ENCODE peak calls at places on chromosomes 3 and 15, in seven cellular contexts. One of them, this sample, is unnamed.

GRCh38 chr3:22269827-22270226 is 518.8 kb upstream of the ZNF385D start:
- DNase-seq in ovary: no peak
- DNase-seq in activated CD4-positive, alpha-beta T cell treated with anti-CD3 and anti-CD28 coated beads, Interleukin-2, amount 50 U/mL, for 1 hour: no peak
- DNase-seq in HFFc6: no peak
- DNase-seq in NCI-H2171: no peak
- DNase-seq in T follicular helper cell: no peak
- DNase-seq in NCI-H460: no peak
- DNase-seq in this sample: no peak

GRCh38 chr3:125055165-125055912 is 458 bp downstream of the HEG1 start:
- DNase-seq in NCI-H460: no peak
- DNase-seq in activated CD4-positive, alpha-beta T cell treated with anti-CD3 and anti-CD28 coated beads, Interleukin-2, amount 50 U/mL, for 1 hour: no peak
- DNase-seq in HFFc6: no peak
- DNase-seq in T follicular helper cell: no peak
- DNase-seq in ovary: peak; percentile 55
- DNase-seq in NCI-H2171: peak; percentile 40
- DNase-seq in this sample: no peak

GRCh38 chr3:50666801-50667200 is 7.9 kb upstream of the DOCK3 start:
- DNase-seq in NCI-H2171: no peak
- DNase-seq in NCI-H460: no peak
- DNase-seq in HFFc6: peak; percentile 24
- DNase-seq in activated CD4-positive, alpha-beta T cell treated with anti-CD3 and anti-CD28 coated beads, Interleukin-2, amount 50 U/mL, for 1 hour: no peak
- DNase-seq in ovary: no peak
- DNase-seq in T follicular helper cell: no peak
- DNase-seq in this sample: no peak

GRCh38 chr3:123757281-123757940 is 126.7 kb downstream of the MYLK start:
- DNase-seq in ovary: no peak
- DNase-seq in HFFc6: no peak
- DNase-seq in activated CD4-positive, alpha-beta T cell treated with anti-CD3 and anti-CD28 coated beads, Interleukin-2, amount 50 U/mL, for 1 hour: no peak
- DNase-seq in NCI-H2171: no peak
- DNase-seq in T follicular helper cell: no peak
- DNase-seq in NCI-H460: no peak
- DNase-seq in this sample: no peak

GRCh38 chr3:172103724-172104123 is 64.3 kb downstream of the FNDC3B start:
- DNase-seq in ovary: no peak
- DNase-seq in T follicular helper cell: no peak
- DNase-seq in NCI-H2171: peak; percentile 18
- DNase-seq in NCI-H460: no peak
- DNase-seq in activated CD4-positive, alpha-beta T cell treated with anti-CD3 and anti-CD28 coated beads, Interleukin-2, amount 50 U/mL, for 1 hour: no peak
- DNase-seq in HFFc6: peak; percentile 68
- DNase-seq in this sample: no peak

GRCh38 chr15:92012368-92012629 is 158.8 kb downstream of the SLCO3A1 start:
- DNase-seq in T follicular helper cell: no peak
- DNase-seq in NCI-H460: no peak
- DNase-seq in activated CD4-positive, alpha-beta T cell treated with anti-CD3 and anti-CD28 coated beads, Interleukin-2, amount 50 U/mL, for 1 hour: no peak
- DNase-seq in HFFc6: no peak
- DNase-seq in ovary: no peak
- DNase-seq in NCI-H2171: no peak
- DNase-seq in this sample: no peak

GRCh38 chr15:95857124-95857757 is 473.3 kb upstream of the NR2F2 start:
- DNase-seq in NCI-H2171: no peak
- DNase-seq in T follicular helper cell: no peak
- DNase-seq in HFFc6: peak; percentile 80
- DNase-seq in NCI-H460: no peak
- DNase-seq in ovary: no peak
- DNase-seq in activated CD4-positive, alpha-beta T cell treated with anti-CD3 and anti-CD28 coated beads, Interleukin-2, amount 50 U/mL, for 1 hour: no peak
- DNase-seq in this sample: no peak

GRCh38 chr3:38054166-38054991 is 15.4 kb downstream of the DLEC1 start:
- DNase-seq in T follicular helper cell: no peak
- DNase-seq in NCI-H460: no peak
- DNase-seq in NCI-H2171: no peak
- DNase-seq in activated CD4-positive, alpha-beta T cell treated with anti-CD3 and anti-CD28 coated beads, Interleukin-2, amount 50 U/mL, for 1 hour: no peak
- DNase-seq in ovary: no peak
- DNase-seq in HFFc6: peak; percentile 12
- DNase-seq in this sample: no peak

GRCh38 chr15:85500729-85501128 is 120.3 kb downstream of the AKAP13 start:
- DNase-seq in NCI-H2171: no peak
- DNase-seq in HFFc6: no peak
- DNase-seq in T follicular helper cell: no peak
- DNase-seq in NCI-H460: no peak
- DNase-seq in activated CD4-positive, alpha-beta T cell treated with anti-CD3 and anti-CD28 coated beads, Interleukin-2, amount 50 U/mL, for 1 hour: no peak
- DNase-seq in ovary: no peak
- DNase-seq in this sample: peak; percentile 73

GRCh38 chr3:125083776-125084175 is 28.0 kb upstream of the HEG1 start:
- DNase-seq in ovary: no peak
- DNase-seq in NCI-H2171: no peak
- DNase-seq in T follicular helper cell: no peak
- DNase-seq in activated CD4-positive, alpha-beta T cell treated with anti-CD3 and anti-CD28 coated beads, Interleukin-2, amount 50 U/mL, for 1 hour: no peak
- DNase-seq in HFFc6: peak; percentile 52
- DNase-seq in NCI-H460: no peak
- DNase-seq in this sample: no peak

GRCh38 chr3:12463686-12464085 is 20.6 kb upstream of the TSEN2 start:
- DNase-seq in NCI-H2171: no peak
- DNase-seq in ovary: no peak
- DNase-seq in HFFc6: no peak
- DNase-seq in NCI-H460: no peak
- DNase-seq in activated CD4-positive, alpha-beta T cell treated with anti-CD3 and anti-CD28 coated beads, Interleukin-2, amount 50 U/mL, for 1 hour: no peak
- DNase-seq in T follicular helper cell: no peak
- DNase-seq in this sample: no peak

GRCh38 chr15:61921093-61921492 is 139.2 kb downstream of the VPS13C start:
- DNase-seq in HFFc6: no peak
- DNase-seq in activated CD4-positive, alpha-beta T cell treated with anti-CD3 and anti-CD28 coated beads, Interleukin-2, amount 50 U/mL, for 1 hour: no peak
- DNase-seq in ovary: no peak
- DNase-seq in T follicular helper cell: no peak
- DNase-seq in NCI-H460: no peak
- DNase-seq in NCI-H2171: no peak
- DNase-seq in this sample: no peak

GRCh38 chr3:100637197-100637631 is 27.8 kb downstream of the ADGRG7 start:
- DNase-seq in NCI-H2171: no peak
- DNase-seq in NCI-H460: peak; percentile 72
- DNase-seq in activated CD4-positive, alpha-beta T cell treated with anti-CD3 and anti-CD28 coated beads, Interleukin-2, amount 50 U/mL, for 1 hour: no peak
- DNase-seq in T follicular helper cell: no peak
- DNase-seq in ovary: no peak
- DNase-seq in HFFc6: peak; percentile 64
- DNase-seq in this sample: no peak

GRCh38 chr3:165406425-165406824 is 210.2 kb upstream of the SLITRK3 start:
- DNase-seq in ovary: no peak
- DNase-seq in T follicular helper cell: no peak
- DNase-seq in NCI-H460: no peak
- DNase-seq in activated CD4-positive, alpha-beta T cell treated with anti-CD3 and anti-CD28 coated beads, Interleukin-2, amount 50 U/mL, for 1 hour: no peak
- DNase-seq in NCI-H2171: no peak
- DNase-seq in HFFc6: no peak
- DNase-seq in this sample: no peak

GRCh38 chr3:171815977-171816595 is 5.8 kb upstream of the PLD1 start:
- DNase-seq in activated CD4-positive, alpha-beta T cell treated with anti-CD3 and anti-CD28 coated beads, Interleukin-2, amount 50 U/mL, for 1 hour: no peak
- DNase-seq in ovary: no peak
- DNase-seq in NCI-H460: peak; percentile 91
- DNase-seq in NCI-H2171: no peak
- DNase-seq in HFFc6: no peak
- DNase-seq in T follicular helper cell: no peak
- DNase-seq in this sample: no peak

GRCh38 chr3:34213481-34213880 is 415.1 kb downstream of the PDCD6IP start:
- DNase-seq in ovary: no peak
- DNase-seq in T follicular helper cell: no peak
- DNase-seq in activated CD4-positive, alpha-beta T cell treated with anti-CD3 and anti-CD28 coated beads, Interleukin-2, amount 50 U/mL, for 1 hour: no peak
- DNase-seq in NCI-H2171: no peak
- DNase-seq in NCI-H460: no peak
- DNase-seq in HFFc6: no peak
- DNase-seq in this sample: peak; percentile 5

GRCh38 chr3:179107617-179108016 is 36.0 kb upstream of the ZMAT3 start:
- DNase-seq in NCI-H460: no peak
- DNase-seq in ovary: no peak
- DNase-seq in NCI-H2171: no peak
- DNase-seq in T follicular helper cell: no peak
- DNase-seq in activated CD4-positive, alpha-beta T cell treated with anti-CD3 and anti-CD28 coated beads, Interleukin-2, amount 50 U/mL, for 1 hour: no peak
- DNase-seq in HFFc6: no peak
- DNase-seq in this sample: no peak

GRCh38 chr15:90955911-90956310 is 1.2 kb downstream of the RCCD1 start:
- DNase-seq in NCI-H2171: peak; percentile 29
- DNase-seq in NCI-H460: no peak
- DNase-seq in activated CD4-positive, alpha-beta T cell treated with anti-CD3 and anti-CD28 coated beads, Interleukin-2, amount 50 U/mL, for 1 hour: no peak
- DNase-seq in HFFc6: no peak
- DNase-seq in T follicular helper cell: no peak
- DNase-seq in ovary: no peak
- DNase-seq in this sample: no peak

GRCh38 chr15:99963096-99963825 is 230.0 kb upstream of the LYSMD4 start:
- DNase-seq in HFFc6: no peak
- DNase-seq in activated CD4-positive, alpha-beta T cell treated with anti-CD3 and anti-CD28 coated beads, Interleukin-2, amount 50 U/mL, for 1 hour: no peak
- DNase-seq in NCI-H460: no peak
- DNase-seq in T follicular helper cell: no peak
- DNase-seq in NCI-H2171: no peak
- DNase-seq in ovary: no peak
- DNase-seq in this sample: no peak

GRCh38 chr3:60594025-60594424 is 657.2 kb downstream of the FHIT start:
- DNase-seq in activated CD4-positive, alpha-beta T cell treated with anti-CD3 and anti-CD28 coated beads, Interleukin-2, amount 50 U/mL, for 1 hour: no peak
- DNase-seq in NCI-H2171: no peak
- DNase-seq in NCI-H460: no peak
- DNase-seq in HFFc6: no peak
- DNase-seq in T follicular helper cell: no peak
- DNase-seq in ovary: peak; percentile 48
- DNase-seq in this sample: no peak

GRCh38 chr3:56683122-56683817 is at the start of gene TASOR:
- DNase-seq in activated CD4-positive, alpha-beta T cell treated with anti-CD3 and anti-CD28 coated beads, Interleukin-2, amount 50 U/mL, for 1 hour: peak; percentile 82
- DNase-seq in NCI-H2171: peak; percentile 68
- DNase-seq in NCI-H460: peak; percentile 62
- DNase-seq in ovary: peak; percentile 81
- DNase-seq in T follicular helper cell: peak; percentile 80
- DNase-seq in HFFc6: peak; percentile 54
- DNase-seq in this sample: peak; percentile 74

GRCh38 chr3:5292512-5292911 is 105.0 kb downstream of the EDEM1 start:
- DNase-seq in ovary: no peak
- DNase-seq in T follicular helper cell: no peak
- DNase-seq in NCI-H2171: no peak
- DNase-seq in activated CD4-positive, alpha-beta T cell treated with anti-CD3 and anti-CD28 coated beads, Interleukin-2, amount 50 U/mL, for 1 hour: no peak
- DNase-seq in NCI-H460: no peak
- DNase-seq in HFFc6: no peak
- DNase-seq in this sample: no peak

GRCh38 chr15:84812842-84813241 is 4.3 kb upstream of the ALPK3 start:
- DNase-seq in activated CD4-positive, alpha-beta T cell treated with anti-CD3 and anti-CD28 coated beads, Interleukin-2, amount 50 U/mL, for 1 hour: no peak
- DNase-seq in ovary: no peak
- DNase-seq in HFFc6: no peak
- DNase-seq in NCI-H460: no peak
- DNase-seq in T follicular helper cell: no peak
- DNase-seq in NCI-H2171: no peak
- DNase-seq in this sample: no peak

GRCh38 chr3:193211173-193211572 is 29.8 kb upstream of the PLAAT1 start:
- DNase-seq in NCI-H460: no peak
- DNase-seq in ovary: no peak
- DNase-seq in HFFc6: no peak
- DNase-seq in T follicular helper cell: no peak
- DNase-seq in NCI-H2171: no peak
- DNase-seq in activated CD4-positive, alpha-beta T cell treated with anti-CD3 and anti-CD28 coated beads, Interleukin-2, amount 50 U/mL, for 1 hour: no peak
- DNase-seq in this sample: no peak

GRCh38 chr3:15903164-15903563 is 105.4 kb upstream of the ANKRD28 start:
- DNase-seq in activated CD4-positive, alpha-beta T cell treated with anti-CD3 and anti-CD28 coated beads, Interleukin-2, amount 50 U/mL, for 1 hour: no peak
- DNase-seq in HFFc6: peak; percentile 42
- DNase-seq in NCI-H460: no peak
- DNase-seq in T follicular helper cell: no peak
- DNase-seq in ovary: peak; percentile 67
- DNase-seq in NCI-H2171: no peak
- DNase-seq in this sample: no peak

GRCh38 chr3:19399836-19400235 is 251.5 kb downstream of the KCNH8 start:
- DNase-seq in HFFc6: no peak
- DNase-seq in T follicular helper cell: no peak
- DNase-seq in NCI-H2171: no peak
- DNase-seq in activated CD4-positive, alpha-beta T cell treated with anti-CD3 and anti-CD28 coated beads, Interleukin-2, amount 50 U/mL, for 1 hour: no peak
- DNase-seq in NCI-H460: no peak
- DNase-seq in ovary: no peak
- DNase-seq in this sample: no peak

This sample was measured in neural progenitor cell.